ENCODE peak calls at places on chromosome 21, in nine cellular contexts. One of them, this sample, is unnamed.

GRCh38 chr21:46168238-46168637 is 12.9 kb upstream of the FTCD start:
- DNase-seq in GM03348: no peak
- DNase-seq in astrocyte of the spinal cord: no peak
- DNase-seq in left cardiac atrium: no peak
- DNase-seq in NCI-H1092 treated with DMSO at 0.1 percent for 48 hours: no peak
- DNase-seq in cardiac muscle cell: no peak
- DNase-seq in activated naive CD4-positive, alpha-beta T cell: no peak
- DNase-seq in DMS79 treated with DMSO at 0.1 percent for 48 hours: no peak
- DNase-seq in WTC11: no peak
- DNase-seq in this sample: no peak

GRCh38 chr21:29318354-29318753 is 19.6 kb downstream of the BACH1 start:
- DNase-seq in left cardiac atrium: no peak
- DNase-seq in cardiac muscle cell: no peak
- DNase-seq in GM03348: no peak
- DNase-seq in DMS79 treated with DMSO at 0.1 percent for 48 hours: peak
- DNase-seq in astrocyte of the spinal cord: no peak
- DNase-seq in WTC11: no peak
- DNase-seq in activated naive CD4-positive, alpha-beta T cell: no peak
- DNase-seq in NCI-H1092 treated with DMSO at 0.1 percent for 48 hours: no peak
- DNase-seq in this sample: no peak

GRCh38 chr21:39066829-39067785 is 116.1 kb downstream of the PSMG1 start:
- DNase-seq in GM03348: no peak
- DNase-seq in DMS79 treated with DMSO at 0.1 percent for 48 hours: no peak
- DNase-seq in left cardiac atrium: no peak
- DNase-seq in NCI-H1092 treated with DMSO at 0.1 percent for 48 hours: no peak
- DNase-seq in WTC11: no peak
- DNase-seq in activated naive CD4-positive, alpha-beta T cell: no peak
- DNase-seq in cardiac muscle cell: no peak
- DNase-seq in astrocyte of the spinal cord: no peak
- DNase-seq in this sample: no peak

GRCh38 chr21:38796426-38796825 is 9.3 kb upstream of the ETS2 start:
- DNase-seq in GM03348: no peak
- DNase-seq in left cardiac atrium: no peak
- DNase-seq in activated naive CD4-positive, alpha-beta T cell: no peak
- DNase-seq in NCI-H1092 treated with DMSO at 0.1 percent for 48 hours: no peak
- DNase-seq in astrocyte of the spinal cord: peak
- DNase-seq in WTC11: no peak
- DNase-seq in DMS79 treated with DMSO at 0.1 percent for 48 hours: no peak
- DNase-seq in cardiac muscle cell: no peak
- DNase-seq in this sample: peak

GRCh38 chr21:16086121-16086520 is 356.3 kb downstream of the USP25 start:
- DNase-seq in NCI-H1092 treated with DMSO at 0.1 percent for 48 hours: no peak
- DNase-seq in DMS79 treated with DMSO at 0.1 percent for 48 hours: no peak
- DNase-seq in astrocyte of the spinal cord: no peak
- DNase-seq in GM03348: no peak
- DNase-seq in cardiac muscle cell: no peak
- DNase-seq in activated naive CD4-positive, alpha-beta T cell: no peak
- DNase-seq in WTC11: no peak
- DNase-seq in left cardiac atrium: no peak
- DNase-seq in this sample: no peak

GRCh38 chr21:15289896-15290841 is 225.4 kb upstream of the NRIP1 start:
- DNase-seq in DMS79 treated with DMSO at 0.1 percent for 48 hours: no peak
- DNase-seq in astrocyte of the spinal cord: no peak
- DNase-seq in activated naive CD4-positive, alpha-beta T cell: no peak
- DNase-seq in WTC11: peak
- DNase-seq in cardiac muscle cell: peak
- DNase-seq in GM03348: no peak
- DNase-seq in NCI-H1092 treated with DMSO at 0.1 percent for 48 hours: peak
- DNase-seq in left cardiac atrium: no peak
- DNase-seq in this sample: no peak

GRCh38 chr21:46421756-46422555 is 36.7 kb upstream of the DIP2A start:
- DNase-seq in NCI-H1092 treated with DMSO at 0.1 percent for 48 hours: no peak
- DNase-seq in DMS79 treated with DMSO at 0.1 percent for 48 hours: no peak
- DNase-seq in astrocyte of the spinal cord: no peak
- DNase-seq in WTC11: no peak
- DNase-seq in cardiac muscle cell: no peak
- DNase-seq in left cardiac atrium: peak
- DNase-seq in activated naive CD4-positive, alpha-beta T cell: no peak
- DNase-seq in GM03348: no peak
- DNase-seq in this sample: no peak

GRCh38 chr21:41839387-41840000 is 39.6 kb downstream of the PRDM15 start:
- DNase-seq in GM03348: no peak
- DNase-seq in activated naive CD4-positive, alpha-beta T cell: no peak
- DNase-seq in WTC11: no peak
- DNase-seq in NCI-H1092 treated with DMSO at 0.1 percent for 48 hours: no peak
- DNase-seq in astrocyte of the spinal cord: no peak
- DNase-seq in DMS79 treated with DMSO at 0.1 percent for 48 hours: no peak
- DNase-seq in left cardiac atrium: no peak
- DNase-seq in cardiac muscle cell: no peak
- DNase-seq in this sample: no peak